ENCODE peak calls at places on chromosome 11, in ten cellular contexts. E, S, A, N, T, R, P, O, D and C are unnamed samples.

GRCh38 chr11:44632466-44633123 is 67.1 kb downstream of the CD82 start:
- DNase-seq in P (no peak), E (peak; percentile 40), S (peak; percentile 68), D (peak; percentile 27), A (no peak), T (peak; percentile 13), R (no peak), N (no peak), O (no peak), C (no peak)

GRCh38 chr11:72251614-72252013 is 7.6 kb upstream of the PHOX2A start:
- DNase-seq in O (no peak), R (no peak), E (no peak), S (no peak), D (no peak), N (no peak), P (no peak), T (no peak), A (no peak), C (no peak)

GRCh38 chr11:65301491-65302329 is 13.0 kb upstream of the CDC42EP2 start:
- DNase-seq in E (no peak), A (no peak), P (no peak), D (peak; percentile 51), O (no peak), S (peak; percentile 48), N (no peak), R (peak; percentile 46), T (no peak), C (no peak)

GRCh38 chr11:106668147-106668546 is 350.1 kb downstream of the GUCY1A2 start:
- DNase-seq in A (no peak), P (no peak), O (peak; percentile 16), D (no peak), S (no peak), R (no peak), T (no peak), E (no peak), N (no peak), C (no peak)

GRCh38 chr11:100297516-100297915 is 389.6 kb upstream of the ARHGAP42 start:
- DNase-seq in P (no peak), D (no peak), E (no peak), S (no peak), O (no peak), R (no peak), N (no peak), T (no peak), A (no peak), C (no peak)

GRCh38 chr11:11520231-11521015 is 101.4 kb downstream of the GALNT18 start:
- DNase-seq in N (no peak), T (no peak), A (no peak), S (no peak), R (no peak), D (no peak), P (no peak), E (no peak), O (no peak), C (no peak)

GRCh38 chr11:121802542-121802941 is 313.5 kb downstream of the BLID start:
- DNase-seq in E (no peak), N (no peak), O (peak; percentile 37), D (no peak), S (no peak), P (no peak), A (no peak), R (no peak), T (no peak), C (no peak)

GRCh38 chr11:60511393-60511792 is 3.8 kb upstream of the MS4A13 start:
- DNase-seq in T (no peak), E (no peak), D (no peak), A (no peak), P (no peak), N (no peak), R (no peak), S (no peak), O (no peak), C (no peak)

GRCh38 chr11:126997641-126998040 is 2.9 kb downstream of the KIRREL3 start:
- DNase-seq in T (no peak), E (no peak), O (no peak), N (no peak), A (no peak), P (no peak), R (no peak), S (no peak), D (no peak), C (no peak)

GRCh38 chr11:105132716-105133511 is 6.7 kb downstream of the CARD18 start:
- DNase-seq in D (no peak), E (no peak), S (no peak), R (no peak), T (no peak), O (peak; percentile 32), P (no peak), A (peak; percentile 30), N (no peak), C (no peak)

GRCh38 chr11:17593466-17594245 is 46.6 kb downstream of the OTOG start:
- DNase-seq in S (no peak), T (no peak), R (no peak), P (no peak), O (no peak), A (no peak), E (no peak), D (no peak), N (no peak), C (no peak)

GRCh38 chr11:46183819-46184218 is 62.6 kb upstream of the PHF21A start:
- DNase-seq in T (no peak), E (peak; percentile 8), A (no peak), N (peak; percentile 28), O (peak; percentile 15), S (no peak), D (no peak), P (no peak), R (no peak), C (no peak)

GRCh38 chr11:11982975-11983374 is 25.5 kb downstream of the DKK3 start:
- DNase-seq in T (no peak), P (no peak), E (no peak), R (no peak), O (no peak), N (no peak), D (no peak), S (no peak), A (no peak), C (no peak)

GRCh38 chr11:101445761-101446160 is 138.0 kb downstream of the TRPC6 start:
- DNase-seq in O (no peak), D (no peak), N (no peak), P (no peak), E (no peak), S (no peak), R (no peak), A (no peak), T (no peak), C (no peak)

GRCh38 chr11:36142439-36142838 is 146.8 kb downstream of the COMMD9 start:
- DNase-seq in E (no peak), N (no peak), R (no peak), O (no peak), A (no peak), D (no peak), T (no peak), S (no peak), P (no peak), C (peak; percentile 91)

GRCh38 chr11:120977470-120977869 is 46.4 kb upstream of the TBCEL start:
- DNase-seq in E (no peak), P (no peak), N (no peak), O (no peak), A (no peak), S (no peak), R (no peak), D (no peak), T (no peak), C (no peak)

GRCh38 chr11:103923473-103923931 is 112.9 kb upstream of the DDI1 start:
- DNase-seq in E (peak; percentile 4), D (no peak), S (no peak), T (no peak), R (no peak), P (no peak), A (no peak), N (no peak), O (no peak), C (peak; percentile 14)

GRCh38 chr11:64294665-64295289 is 3.7 kb downstream of the KCNK4 start:
- DNase-seq in S (no peak), A (no peak), R (no peak), D (no peak), N (no peak), T (no peak), O (no peak), P (no peak), E (no peak), C (no peak)

GRCh38 chr11:113689711-113690618 is 16.1 kb downstream of the TMPRSS5 start:
- DNase-seq in S (no peak), R (no peak), N (no peak), P (no peak), O (no peak), D (no peak), E (peak; percentile 63), A (no peak), T (no peak), C (no peak)

GRCh38 chr11:24422371-24422770 is 74.5 kb upstream of the LUZP2 start:
- DNase-seq in N (no peak), E (no peak), R (no peak), T (no peak), O (no peak), D (no peak), P (no peak), S (no peak), A (no peak), C (no peak)

GRCh38 chr11:3022982-3023381 is 30.9 kb upstream of the NAP1L4 start:
- DNase-seq in D (no peak), P (no peak), T (no peak), R (no peak), N (no peak), S (no peak), A (no peak), E (no peak), O (peak; percentile 13), C (no peak)

GRCh38 chr11:68773521-68774187 is 22.3 kb upstream of the TESMIN start:
- DNase-seq in T (no peak), P (no peak), A (no peak), N (no peak), R (no peak), D (no peak), O (peak; percentile 68), S (no peak), E (no peak), C (no peak)

GRCh38 chr11:95067828-95068244 is 1.1 kb downstream of the SRSF8 start:
- DNase-seq in P (no peak), E (no peak), S (no peak), D (no peak), N (no peak), R (no peak), T (no peak), A (no peak), O (no peak), C (no peak)

GRCh38 chr11:123386746-123387510 is 43.1 kb upstream of the GRAMD1B start:
- DNase-seq in R (no peak), P (no peak), D (no peak), A (no peak), N (no peak), T (no peak), S (no peak), O (no peak), E (no peak), C (no peak)

GRCh38 chr11:2549080-2549479 is 104.3 kb downstream of the KCNQ1 start:
- DNase-seq in S (no peak), D (no peak), A (no peak), O (no peak), P (no peak), E (no peak), T (no peak), R (no peak), N (no peak), C (no peak)

GRCh38 chr11:76216536-76217326 is 10.4 kb upstream of the WNT11 start:
- DNase-seq in T (no peak), N (no peak), E (no peak), O (no peak), D (no peak), P (no peak), R (no peak), S (no peak), A (no peak), C (no peak)